ENCODE peak calls at places on chromosomes 5 and 9, in five cellular contexts. R is GM23248, D is mucosa of descending colon, Q is AG04449, G is breast epithelium. O is an unnamed sample.

GRCh38 chr9:106602354-106602753 is 260.6 kb upstream of the ZNF462 start:
- DNase-seq in Q (no peak), R (no peak), D (no peak), G (no peak), O (no peak)

GRCh38 chr5:109231331-109231730 is 178.4 kb downstream of the PJA2 start:
- DNase-seq in R (no peak), G (no peak), D (no peak), Q (no peak), O (no peak)

GRCh38 chr5:135359374-135360165 is 39.5 kb downstream of the MACROH2A1 start:
- DNase-seq in D (no peak), Q (no peak), R (no peak), G (no peak), O (no peak)

GRCh38 chr9:111572945-111573604 is 26.4 kb downstream of the PTGR1 start:
- DNase-seq in G (no peak), D (no peak), R (peak), Q (peak), O (peak)

GRCh38 chr9:12640866-12641636 is 52.1 kb upstream of the TYRP1 start:
- DNase-seq in G (no peak), R (no peak), D (no peak), Q (no peak), O (no peak)

GRCh38 chr9:125255781-125256391 is 5.7 kb upstream of the GAPVD1 start:
- DNase-seq in Q (no peak), G (no peak), D (no peak), R (no peak), O (no peak)

GRCh38 chr5:84259221-84260045 is 125.2 kb downstream of the EDIL3 start:
- DNase-seq in R (no peak), Q (no peak), D (no peak), G (no peak), O (no peak)

GRCh38 chr9:120571443-120572257 is 8.3 kb downstream of the CDK5RAP2 start:
- DNase-seq in D (no peak), G (peak), R (peak), Q (no peak), O (no peak)

GRCh38 chr5:94362857-94363256 is 255.5 kb downstream of the KIAA0825 start:
- DNase-seq in D (no peak), G (no peak), Q (no peak), R (peak), O (no peak)

GRCh38 chr5:60961685-60962084 is 16.7 kb downstream of the NDUFAF2 start:
- DNase-seq in D (no peak), Q (no peak), R (peak), G (no peak), O (no peak)

DNA sequence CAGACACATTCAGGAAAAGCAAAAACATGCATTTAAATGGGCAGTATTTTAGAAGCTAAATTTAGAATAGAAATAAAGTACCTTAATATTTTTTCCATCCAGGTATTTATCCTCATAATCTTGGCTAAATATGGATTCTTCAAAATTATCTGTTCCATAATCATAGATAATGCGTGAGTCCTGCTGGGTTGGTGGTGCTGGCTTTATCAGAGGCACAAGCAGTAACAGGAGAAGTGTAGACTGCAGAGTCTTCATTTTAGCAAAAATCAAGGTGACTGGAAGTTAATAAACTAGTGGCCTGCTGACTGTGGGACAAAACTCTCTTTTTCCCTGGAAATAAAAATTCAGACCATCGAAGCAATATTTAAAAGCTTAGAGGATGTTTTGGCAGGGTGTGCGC is 1.2 kb downstream of the OGN start:
- DNase-seq in D (no peak), R (no peak), Q (no peak), G (no peak), O (no peak)
- H3K4me3 ChIP-seq in D (no peak), R (no peak), Q (no peak), G (peak), O (no peak)

GRCh38 chr5:160470437-160471341 is 49.0 kb downstream of the PTTG1 start:
- DNase-seq in G (no peak), Q (no peak), R (no peak), D (no peak), O (no peak)

GRCh38 chr5:160466889-160467554 is 45.4 kb downstream of the PTTG1 start:
- DNase-seq in R (no peak), D (no peak), Q (no peak), G (no peak), O (no peak)

GRCh38 chr5:160469156-160470144 is 47.8 kb downstream of the PTTG1 start:
- DNase-seq in R (no peak), D (no peak), G (no peak), Q (no peak), O (no peak)

GRCh38 chr5:160467555-160468418 is 46.1 kb downstream of the PTTG1 start:
- DNase-seq in D (peak), R (peak), G (no peak), Q (no peak), O (peak)

GRCh38 chr5:160468576-160468975 is 46.9 kb downstream of the PTTG1 start:
- DNase-seq in D (no peak), Q (no peak), G (no peak), R (no peak), O (no peak)
- H3K4me3 ChIP-seq in D (no peak), Q (no peak), G (peak), R (peak), O (peak)

DNA sequence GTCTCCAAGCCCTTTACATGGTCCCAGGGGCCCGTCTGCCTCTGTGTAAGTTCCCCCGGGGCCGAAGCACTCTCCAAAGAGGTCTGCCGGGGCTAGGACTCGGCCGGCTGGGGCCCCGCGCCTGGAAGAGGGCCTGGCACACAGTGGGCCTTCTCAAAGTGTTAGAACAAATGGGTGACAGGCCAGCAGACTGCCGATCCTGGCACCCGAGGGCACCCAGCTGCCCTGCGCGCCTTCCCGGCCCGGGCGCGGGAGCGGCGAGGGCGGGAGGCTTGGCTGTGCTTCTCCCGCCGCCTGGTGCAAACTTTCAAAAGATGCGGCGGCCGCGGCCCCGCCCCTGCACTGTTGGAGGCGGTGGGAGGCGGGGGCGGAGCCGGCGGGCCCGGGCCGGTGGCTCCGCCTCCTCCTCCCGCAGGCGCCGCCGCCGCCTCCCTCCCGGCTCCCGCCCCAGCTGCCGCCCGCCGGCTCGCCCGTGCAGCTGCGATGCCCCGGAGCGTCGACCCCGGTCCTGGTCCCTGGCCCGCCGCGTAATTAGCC is at the start of gene NEURL1B:
- DNase-seq in G (no peak), R (peak), Q (no peak), D (peak), O (no peak)
- H3K4me3 ChIP-seq in G (peak), R (peak), Q (peak), D (peak), O (peak)

GRCh38 chr5:122779451-122779850 is 4.6 kb downstream of the SNX2 start:
- DNase-seq in G (no peak), R (peak), Q (no peak), D (no peak), O (no peak)

GRCh38 chr5:122780296-122780695 is 5.4 kb downstream of the SNX2 start:
- DNase-seq in D (no peak), Q (no peak), G (no peak), R (no peak), O (no peak)

GRCh38 chr5:122776143-122776542 is 1.3 kb downstream of the SNX2 start:
- DNase-seq in D (no peak), R (no peak), G (no peak), Q (no peak), O (no peak)

GRCh38 chr5:122775713-122776084 is 819 bp downstream of the SNX2 start:
- DNase-seq in Q (no peak), R (no peak), G (no peak), D (no peak), O (no peak)

DNA sequence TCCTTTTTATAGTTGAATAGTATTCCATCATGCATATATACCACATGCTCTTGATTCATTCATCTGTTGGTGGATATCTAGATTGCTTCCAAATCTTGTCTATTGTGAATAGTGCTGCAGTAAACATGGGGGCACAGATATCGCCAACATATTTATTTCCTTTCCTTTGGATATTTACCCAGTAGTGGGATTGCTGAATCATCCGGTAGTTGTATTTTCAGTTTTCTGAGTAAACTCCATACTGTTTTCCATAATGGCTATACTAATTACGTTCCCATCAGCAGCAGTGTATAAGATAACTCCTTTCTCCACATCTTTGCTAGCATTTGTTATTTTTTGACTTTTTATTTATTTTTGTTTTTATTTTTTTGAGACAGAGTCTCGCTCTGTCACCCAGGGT is 3.3 kb downstream of the SNX2 start:
- DNase-seq in R (no peak), G (no peak), Q (no peak), D (no peak), O (no peak)
- H3K4me3 ChIP-seq in R (no peak), G (no peak), Q (no peak), D (no peak), O (no peak)

DNA sequence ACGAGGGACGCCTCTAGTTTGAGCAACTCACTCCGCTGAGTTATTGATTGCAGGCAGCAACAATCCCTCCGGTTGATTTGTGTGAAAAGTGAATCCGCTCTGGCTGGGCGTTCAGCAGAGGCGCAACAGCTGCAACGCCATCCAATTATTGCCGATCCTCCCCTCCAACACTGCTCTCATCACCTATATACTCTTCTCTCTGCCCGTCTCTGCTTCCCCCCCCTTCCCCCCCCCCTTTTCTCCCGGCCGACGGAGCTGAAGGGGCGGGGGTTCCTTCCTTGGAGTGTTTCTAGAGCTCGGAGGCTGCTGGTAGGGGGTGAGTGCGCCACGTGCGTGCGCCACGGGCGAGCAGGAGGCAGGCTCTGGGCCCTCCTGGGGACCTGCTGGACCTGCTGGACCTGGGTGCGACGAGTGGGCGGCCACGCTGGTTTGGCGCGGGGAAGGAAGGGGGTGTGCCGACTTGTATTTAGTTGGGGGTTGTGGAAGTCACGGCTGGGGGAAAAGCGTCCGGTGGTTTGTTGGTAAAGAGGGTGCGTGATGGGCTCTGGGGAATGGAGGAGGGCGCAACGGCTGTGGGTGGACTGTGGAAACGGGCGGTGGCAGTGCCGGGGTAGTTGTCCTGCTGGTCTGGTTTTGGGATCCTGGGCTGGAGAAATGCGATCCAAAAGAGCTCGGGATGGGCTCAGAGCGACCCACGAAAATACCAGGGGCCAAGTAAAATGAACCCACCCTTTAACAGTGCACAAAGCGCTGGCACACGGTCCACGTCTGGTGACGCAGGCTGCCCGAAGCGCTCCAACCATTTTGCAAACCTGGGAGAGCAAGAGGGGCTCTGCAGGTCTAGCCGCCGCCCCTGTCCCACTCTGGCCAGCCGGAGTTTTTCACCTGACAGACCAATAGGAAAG is 6.4 kb upstream of the MEF2C start:
- DNase-seq in Q (no peak), D (peak), G (peak), R (peak), O (no peak)
- H3K4me3 ChIP-seq in Q (peak), D (peak), G (peak), R (peak), O (peak)

GRCh38 chr9:112631313-112631712 is 86.6 kb downstream of the INIP start:
- DNase-seq in G (no peak), D (no peak), Q (no peak), R (no peak), O (no peak)
- H3K4me3 ChIP-seq in G (no peak), D (no peak), Q (no peak), R (no peak), O (no peak)

DNA sequence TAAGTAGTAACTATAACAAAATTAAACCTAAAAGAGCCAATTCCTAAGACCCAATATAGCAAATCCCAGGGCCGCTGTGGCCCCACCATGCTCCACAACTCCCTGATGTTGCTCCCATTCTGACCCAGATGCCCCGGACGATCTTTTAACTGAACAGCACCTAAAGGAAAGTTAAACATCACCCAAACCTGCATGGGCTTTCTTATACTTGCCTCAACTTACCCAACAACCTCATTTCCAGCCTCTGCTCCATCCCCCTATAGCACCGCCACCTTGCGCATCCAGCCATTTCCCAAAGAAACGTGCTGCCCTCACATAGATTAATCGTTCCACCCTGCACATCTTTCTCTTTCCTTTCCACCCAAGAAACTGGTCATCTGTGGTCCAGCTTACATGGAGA is 54.6 kb downstream of the ZNF354C start:
- DNase-seq in Q (no peak), D (no peak), G (peak), R (no peak), O (no peak)
- H3K4me3 ChIP-seq in Q (no peak), D (no peak), G (no peak), R (no peak), O (no peak)

GRCh38 chr9:89177401-89178161 is 1.0 kb downstream of the SHC3 start:
- DNase-seq in G (no peak), D (no peak), R (peak), Q (no peak), O (no peak)

GRCh38 chr9:89178162-89179120 is at the start of gene SHC3:
- DNase-seq in D (no peak), G (no peak), Q (no peak), R (peak), O (no peak)

GRCh38 chr9:89175739-89176360 is 2.8 kb downstream of the SHC3 start:
- DNase-seq in D (no peak), G (no peak), Q (no peak), R (no peak), O (no peak)

GRCh38 chr9:89179535-89179919 is 909 bp upstream of the SHC3 start:
- DNase-seq in R (peak), G (no peak), D (no peak), Q (peak), O (no peak)

GRCh38 chr9:89177021-89177400 is 1.6 kb downstream of the SHC3 start:
- DNase-seq in D (no peak), Q (no peak), R (peak), G (no peak), O (no peak)
- H3K4me3 ChIP-seq in D (no peak), Q (peak), R (peak), G (peak), O (peak)

GRCh38 chr9:35727676-35728040 is 4.3 kb downstream of the TLN1 start:
- DNase-seq in R (no peak), D (no peak), Q (no peak), G (no peak), O (no peak)
- H3K4me3 ChIP-seq in R (peak), D (no peak), Q (peak), G (peak), O (peak)

DNA sequence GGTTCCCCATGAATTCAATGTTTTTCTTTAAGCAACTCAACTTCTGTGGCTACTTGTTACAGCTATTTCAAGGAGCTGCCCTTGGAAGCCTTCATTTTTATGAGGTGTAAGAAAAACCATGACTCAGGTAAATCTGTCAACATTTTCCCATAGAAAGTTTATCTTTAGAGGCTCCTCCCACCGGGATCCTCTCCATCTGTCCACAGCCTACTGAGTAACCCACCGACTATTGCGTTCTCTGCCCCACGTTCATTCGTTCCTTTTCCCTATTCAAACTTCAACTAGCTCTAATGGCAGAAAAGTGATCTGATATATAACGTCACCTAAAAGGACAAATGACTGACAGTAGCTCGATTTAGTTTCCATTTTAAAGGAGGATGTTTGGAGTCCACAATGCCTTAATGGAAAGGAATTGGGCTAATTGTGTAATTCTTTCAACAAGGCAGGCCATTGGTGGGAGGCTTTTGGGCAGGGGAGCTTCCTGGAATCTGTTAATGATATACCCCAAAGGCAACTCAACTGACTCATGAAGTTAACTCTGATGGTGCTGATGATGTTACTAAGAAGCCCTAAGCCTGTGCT is 29.3 kb upstream of the NR3C1 start:
- DNase-seq in Q (no peak), G (no peak), D (no peak), R (no peak), O (peak)
- H3K4me3 ChIP-seq in Q (no peak), G (no peak), D (no peak), R (no peak), O (no peak)